ENCODE peak calls at places on chromosomes 1 and 21, in six cellular contexts. A is fibroblast of mammary gland, M is glutamatergic neuron, E is GM23338, G is cardiac muscle cell, T is progenitor cell of endocrine pancreas. K is an unnamed sample.

GRCh38 chr1:8217011-8217711 is 100.8 kb upstream of the SLC45A1 start:
- DNase-seq in T (peak; percentile 15), E (peak; percentile 75), M (peak; percentile 41), G (peak; percentile 38), A (peak; percentile 27), K (peak; percentile 24)

GRCh38 chr1:224644553-224645154 is 28.5 kb downstream of the CNIH3 start:
- DNase-seq in T (peak; percentile 50), E (peak; percentile 80), G (peak; percentile 66), M (peak; percentile 71), A (peak; percentile 65), K (peak; percentile 65)

GRCh38 chr1:154328318-154329151 is 3.2 kb downstream of the ATP8B2 start:
- DNase-seq in E (peak; percentile 86), G (peak; percentile 80), M (peak; percentile 71), A (peak; percentile 51), T (peak; percentile 63), K (peak; percentile 94)

GRCh38 chr1:17184822-17185484 is 20.0 kb upstream of the PADI1 start:
- DNase-seq in M (no peak), A (no peak), G (no peak), E (no peak), T (no peak), K (no peak)

GRCh38 chr21:15732290-15732995 is 2.7 kb downstream of the USP25 start:
- DNase-seq in A (peak; percentile 47), E (no peak), M (no peak), T (no peak), G (no peak), K (peak; percentile 27)

GRCh38 chr1:2451744-2452582 is 24.1 kb upstream of the PLCH2 start:
- DNase-seq in T (no peak), A (peak; percentile 84), G (no peak), E (no peak), M (no peak), K (peak; percentile 14)

GRCh38 chr1:241640867-241641542 is 836 bp upstream of the CHML start:
- DNase-seq in A (no peak), T (no peak), M (no peak), E (no peak), G (no peak), K (no peak)

GRCh38 chr1:229557913-229558414 is 543 bp downstream of the ABCB10 start:
- DNase-seq in T (peak; percentile 37), G (peak; percentile 66), M (peak; percentile 59), E (peak; percentile 51), A (peak; percentile 14), K (peak; percentile 45)

GRCh38 chr1:102970496-102971078 is 137.7 kb downstream of the COL11A1 start:
- DNase-seq in A (peak; percentile 79), M (peak; percentile 21), G (peak; percentile 77), T (no peak), E (peak; percentile 93), K (peak; percentile 6)

GRCh38 chr1:1601564-1602320 is 1.8 kb upstream of the FNDC10 start:
- DNase-seq in G (no peak), T (no peak), E (no peak), M (no peak), A (no peak), K (no peak)

GRCh38 chr1:92298213-92298572 is 594 bp downstream of the GLMN start:
- DNase-seq in T (no peak), G (no peak), A (no peak), E (no peak), M (no peak), K (no peak)
- TF ChIP-seq CTCF in T (peak; percentile 41), G (peak; percentile 29), A (no peak), E (peak; percentile 17), M (no peak), K (peak; percentile 53)

GRCh38 chr21:23858878-23859277 is 1748.4 kb downstream of the MRPL39 start:
- DNase-seq in M (no peak), T (no peak), G (peak; percentile 82), A (no peak), E (no peak), K (peak; percentile 15)

DNA sequence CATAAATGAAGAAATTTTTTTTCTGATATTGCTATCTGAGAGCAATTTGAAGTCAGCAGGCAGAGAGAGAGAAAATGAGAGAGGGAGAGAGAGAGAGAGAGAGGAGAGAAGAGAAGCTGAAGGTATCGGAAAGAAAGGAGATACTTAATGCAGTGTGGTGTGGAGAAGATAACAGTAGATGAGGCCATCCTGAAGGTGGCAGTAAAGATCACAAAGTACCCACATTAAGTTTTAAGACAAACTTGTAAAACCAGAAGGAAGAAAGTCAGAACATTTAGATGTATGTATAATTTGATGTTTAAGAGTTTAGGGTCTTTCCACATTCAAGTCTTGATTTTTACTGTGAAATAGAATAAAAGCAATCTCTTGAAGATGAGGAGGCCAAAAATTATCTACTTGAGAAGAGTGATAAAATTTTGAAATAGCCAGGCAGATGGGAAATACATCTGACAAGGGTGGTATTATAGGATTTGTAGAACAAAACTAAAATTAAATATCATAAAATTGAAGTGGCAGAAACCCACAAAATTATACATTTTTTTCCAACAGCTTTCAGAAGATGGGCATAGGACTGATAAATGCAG is 1753.4 kb downstream of the MRPL39 start:
- DNase-seq in T (no peak), M (no peak), G (peak; percentile 36), E (peak; percentile 45), A (peak; percentile 6), K (peak; percentile 25)
- TF ChIP-seq CTCF in T (peak; percentile 47), M (peak; percentile 44), G (peak; percentile 5), E (peak; percentile 46), A (peak; percentile 17), K (peak; percentile 68)

GRCh38 chr1:170568197-170568596 is 36.2 kb downstream of the GORAB start:
- DNase-seq in E (peak; percentile 41), M (no peak), A (no peak), G (no peak), T (no peak), K (no peak)
- TF ChIP-seq CTCF in E (no peak), M (no peak), A (no peak), G (no peak), T (no peak), K (no peak)

DNA sequence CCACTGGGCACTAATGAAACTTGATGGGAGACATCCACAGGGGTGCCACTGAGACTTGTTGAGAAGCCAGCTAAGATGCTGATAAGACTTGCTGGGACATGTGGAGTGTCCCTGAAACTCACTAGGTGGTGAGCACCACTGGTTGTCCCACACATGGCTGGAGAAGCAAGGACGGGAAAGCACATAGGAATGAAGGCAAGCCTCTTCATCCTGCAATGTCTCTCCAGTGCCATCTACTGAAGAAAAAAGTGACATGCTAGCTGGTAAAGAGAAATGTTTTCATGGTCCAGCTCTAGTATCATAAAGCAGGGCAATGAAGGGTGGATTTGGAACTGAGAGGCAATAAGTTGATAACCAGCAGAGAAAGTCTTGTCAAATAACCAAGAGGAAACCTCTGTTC is 283.0 kb downstream of the PAPPA2 start:
- DNase-seq in G (no peak), A (peak; percentile 29), M (no peak), T (no peak), E (peak; percentile 37), K (no peak)
- TF ChIP-seq CTCF in G (no peak), A (peak; percentile 47), M (no peak), T (no peak), E (peak; percentile 40), K (no peak)

DNA sequence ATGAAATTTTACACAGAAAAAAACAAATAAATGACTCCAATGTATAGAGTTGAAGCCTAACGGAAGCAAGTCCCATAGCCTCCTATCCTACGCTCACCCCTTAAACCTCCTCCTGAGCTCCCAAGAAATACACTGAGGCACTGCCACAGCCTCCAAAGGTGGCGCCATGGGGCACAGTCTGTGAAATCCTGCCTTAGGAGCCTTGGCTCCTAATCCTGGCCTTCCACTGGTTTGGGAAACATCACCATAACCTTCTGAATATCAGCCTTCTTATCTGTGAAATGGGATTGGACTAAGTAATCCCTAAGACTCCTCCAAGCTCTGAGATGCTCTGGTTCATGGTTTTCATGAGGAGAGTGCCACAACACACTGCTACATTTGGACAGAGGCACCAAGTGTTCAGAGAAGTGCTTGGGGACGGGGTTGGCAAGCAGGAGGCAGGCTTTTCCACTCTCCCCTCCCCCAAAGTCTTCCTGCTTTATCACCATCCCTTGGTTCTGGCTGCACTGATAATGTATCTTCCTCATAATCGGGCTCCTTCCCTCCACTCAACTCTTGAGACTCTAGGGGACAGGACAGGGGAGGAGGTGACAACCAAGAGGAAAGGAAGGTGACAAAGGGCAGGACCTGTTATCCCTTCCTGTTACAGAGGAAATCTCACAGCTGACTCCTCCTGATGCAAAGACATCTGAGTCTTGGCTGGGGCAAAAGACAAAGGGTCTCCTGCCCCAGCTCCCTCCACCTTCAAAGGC is 2.7 kb downstream of the SLAMF7 start:
- DNase-seq in E (peak; percentile 41), G (no peak), T (no peak), A (no peak), M (no peak), K (no peak)
- TF ChIP-seq CTCF in E (peak; percentile 38), G (no peak), T (no peak), A (no peak), M (no peak), K (no peak)

DNA sequence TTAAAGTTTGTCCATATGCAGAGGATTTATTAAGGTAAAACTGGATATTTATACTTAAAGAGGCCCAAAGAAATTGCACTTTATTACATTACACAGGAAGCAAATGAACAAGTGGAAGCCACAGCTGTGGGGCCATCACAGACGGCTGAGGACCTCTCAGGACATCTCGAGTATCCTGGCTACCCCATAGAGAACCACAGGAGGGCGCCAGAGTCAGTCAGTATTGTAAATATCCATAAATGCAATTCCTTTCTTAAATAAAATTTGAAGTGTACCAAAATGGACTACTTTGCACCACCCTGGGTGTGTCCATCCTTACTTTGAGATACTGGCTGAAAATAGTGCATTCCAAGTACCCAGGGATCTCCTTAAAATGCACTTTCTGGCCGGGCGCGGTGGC is 257.2 kb downstream of the MRPL39 start:
- DNase-seq in E (peak; percentile 80), G (peak; percentile 26), A (peak; percentile 66), T (no peak), M (peak; percentile 30), K (peak; percentile 77)
- TF ChIP-seq CTCF in E (peak; percentile 90), G (peak; percentile 65), A (peak; percentile 80), T (peak; percentile 42), M (peak; percentile 31), K (peak; percentile 75)

GRCh38 chr1:201783572-201783971 is 45.4 kb upstream of the IPO9 start:
- DNase-seq in E (peak; percentile 36), A (no peak), T (no peak), G (no peak), M (no peak), K (no peak)
- TF ChIP-seq CTCF in E (peak; percentile 27), A (no peak), T (no peak), G (peak; percentile 9), M (no peak), K (no peak)

DNA sequence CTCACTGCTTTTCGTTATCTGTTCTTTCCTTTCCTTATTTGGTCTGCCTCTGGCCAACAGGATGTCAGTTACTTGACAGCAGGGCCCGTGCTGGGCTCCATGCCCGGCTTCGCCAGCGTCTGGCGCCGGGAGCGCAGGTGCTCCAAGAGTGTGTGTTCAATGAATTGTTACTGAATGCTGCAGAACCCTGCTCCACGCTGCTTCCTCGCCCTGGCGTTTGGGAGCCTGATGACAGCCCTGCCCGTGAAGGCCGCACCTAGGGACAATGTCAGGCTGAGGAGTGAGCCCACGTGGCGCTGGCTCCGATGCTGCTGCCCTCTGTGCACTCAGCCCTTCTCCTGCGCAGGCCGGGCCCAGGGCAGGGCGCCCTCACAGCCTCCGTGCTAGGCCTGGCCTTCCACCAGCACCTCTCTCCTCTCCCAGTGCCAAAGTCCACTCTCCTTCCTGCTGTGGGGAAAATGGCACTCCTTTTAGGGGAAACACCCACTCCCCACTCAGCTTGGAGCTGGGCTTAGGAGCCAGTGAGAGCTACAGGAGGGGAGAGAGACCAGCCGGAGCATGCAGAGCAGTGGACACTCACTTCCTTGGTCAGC is 51.4 kb downstream of the ACBD3 start:
- DNase-seq in T (no peak), M (no peak), G (no peak), A (no peak), E (no peak), K (no peak)
- TF ChIP-seq CTCF in T (no peak), M (no peak), G (no peak), A (no peak), E (no peak), K (no peak)

K was measured in activated CD8-positive, alpha-beta T cell treated with anti-CD3 and anti-CD28 coated beads for 36 hours.